ENCODE peak calls at places on chromosomes 3 and 15, in seven cellular contexts. C, O, H, B, P, F and I are unnamed samples.

GRCh38 chr3:114839476-114839875 is 307.6 kb downstream of the ZBTB20 start:
- DNase-seq in P (no peak), C (no peak), B (peak), H (no peak), F (no peak), O (no peak), I (no peak)

GRCh38 chr3:94136133-94136532 is 73.3 kb downstream of the NSUN3 start:
- DNase-seq in C (no peak), O (no peak), H (no peak), B (no peak), P (no peak), F (no peak), I (no peak)

GRCh38 chr3:307182-307581 is 110.6 kb downstream of the CHL1 start:
- DNase-seq in F (no peak), O (no peak), B (no peak), C (no peak), H (no peak), P (no peak), I (no peak)

GRCh38 chr3:9897408-9898372 is 5.0 kb upstream of the IL17RE start:
- DNase-seq in B (peak), C (peak), H (no peak), F (peak), P (peak), O (peak), I (no peak)

GRCh38 chr3:61080737-61081445 is 170.4 kb downstream of the FHIT start:
- DNase-seq in H (no peak), B (no peak), O (no peak), P (no peak), F (no peak), C (no peak), I (no peak)

GRCh38 chr15:34799149-34799824 is 3.9 kb upstream of the ACTC1 start:
- DNase-seq in C (peak), O (no peak), H (peak), F (no peak), B (peak), P (peak), I (no peak)

GRCh38 chr3:164465172-164465571 is 613.1 kb downstream of the SI start:
- DNase-seq in P (no peak), F (no peak), H (no peak), B (peak), O (no peak), C (no peak), I (no peak)

GRCh38 chr3:12342151-12342550 is 53.3 kb downstream of the PPARG start:
- DNase-seq in O (no peak), H (no peak), B (no peak), C (no peak), F (no peak), P (no peak), I (no peak)

GRCh38 chr15:101446527-101447167 is 42.9 kb downstream of the PCSK6 start:
- DNase-seq in O (peak), P (peak), F (no peak), B (no peak), C (no peak), H (no peak), I (no peak)

GRCh38 chr3:111332488-111333095 is 209.4 kb upstream of the CD96 start:
- DNase-seq in B (no peak), F (no peak), C (no peak), O (no peak), H (no peak), P (no peak), I (no peak)

GRCh38 chr3:64056616-64057165 is 33.4 kb upstream of the PSMD6 start:
- DNase-seq in B (no peak), P (no peak), C (no peak), H (no peak), O (no peak), F (no peak), I (no peak)

GRCh38 chr3:9681723-9682081 is 21.9 kb upstream of the CPNE9 start:
- DNase-seq in P (no peak), B (no peak), H (no peak), O (peak), C (peak), F (peak), I (no peak)

GRCh38 chr3:71681224-71681668 is 44.0 kb downstream of the EIF4E3 start:
- DNase-seq in O (peak), B (peak), F (peak), C (peak), P (no peak), H (peak), I (peak)

GRCh38 chr15:77856718-77857346 is 220.7 kb downstream of the TBC1D2B start:
- DNase-seq in B (no peak), C (no peak), O (no peak), P (peak), H (no peak), F (no peak), I (no peak)

GRCh38 chr3:32406481-32407408 is 15.1 kb downstream of the CMTM7 start:
- DNase-seq in B (no peak), H (no peak), O (no peak), F (no peak), C (no peak), P (no peak), I (no peak)

GRCh38 chr3:10248984-10249748 is 907 bp downstream of the TATDN2 start:
- DNase-seq in C (peak), O (no peak), B (peak), H (no peak), P (peak), F (peak), I (peak)

GRCh38 chr3:186570941-186571643 is 572 bp downstream of the DNAJB11 start:
- DNase-seq in P (no peak), H (no peak), F (peak), C (no peak), B (no peak), O (no peak), I (peak)

GRCh38 chr3:49701388-49702077 is 12.2 kb downstream of the RNF123 start:
- DNase-seq in H (no peak), P (no peak), B (no peak), C (no peak), F (no peak), O (peak), I (no peak)

GRCh38 chr3:139830817-139831216 is 104.2 kb upstream of the CLSTN2 start:
- DNase-seq in P (no peak), B (no peak), C (peak), O (no peak), H (peak), F (no peak), I (no peak)

GRCh38 chr3:23002846-23003800 is 200.0 kb upstream of the UBE2E2 start:
- DNase-seq in F (no peak), P (no peak), B (no peak), C (peak), O (no peak), H (no peak), I (no peak)

GRCh38 chr3:41742127-41742526 is 219.8 kb downstream of the ULK4 start:
- DNase-seq in B (no peak), O (no peak), H (no peak), P (no peak), F (no peak), C (no peak), I (no peak)

GRCh38 chr3:127157181-127157828 is 35.6 kb upstream of the PRR23E start:
- DNase-seq in B (no peak), C (no peak), O (no peak), P (no peak), H (no peak), F (peak), I (no peak)

GRCh38 chr3:193572426-193572908 is 17.8 kb upstream of the ATP13A4 start:
- DNase-seq in C (peak), H (no peak), F (peak), O (peak), P (peak), B (peak), I (no peak)

GRCh38 chr3:182501861-182502260 is 291.4 kb upstream of the ATP11B start:
- DNase-seq in O (no peak), H (no peak), B (no peak), C (no peak), F (no peak), P (no peak), I (no peak)

GRCh38 chr15:57340673-57341259 is 35.5 kb upstream of the CGNL1 start:
- DNase-seq in O (peak), B (peak), P (no peak), H (no peak), F (peak), C (peak), I (peak)

GRCh38 chr3:16033889-16034687 is 140.4 kb upstream of the GALNT15 start:
- DNase-seq in P (no peak), O (no peak), B (no peak), H (no peak), F (no peak), C (no peak), I (no peak)

GRCh38 chr3:184255291-184256039 is 5.9 kb downstream of the CAMK2N2 start:
- DNase-seq in C (no peak), P (no peak), H (no peak), O (no peak), F (no peak), B (no peak), I (no peak)

GRCh38 chr15:40591310-40591845 is 2.7 kb upstream of the KNL1 start:
- DNase-seq in C (no peak), H (no peak), O (peak), B (no peak), P (no peak), F (no peak), I (no peak)

GRCh38 chr3:45964139-45964538 is 20.9 kb downstream of the CXCR6 start:
- DNase-seq in F (no peak), H (no peak), B (no peak), P (no peak), C (no peak), O (no peak), I (peak)

GRCh38 chr3:128006061-128006470 is 46.2 kb upstream of the SEC61A1 start:
- DNase-seq in O (no peak), C (no peak), P (no peak), F (no peak), B (no peak), H (no peak), I (no peak)

GRCh38 chr3:14507757-14508504 is 32.2 kb downstream of the GRIP2 start:
- DNase-seq in C (no peak), H (peak), O (no peak), P (no peak), F (no peak), B (no peak), I (no peak)

GRCh38 chr3:38313263-38313662 is 31.2 kb downstream of the SLC22A14 start:
- DNase-seq in O (no peak), F (no peak), P (no peak), H (peak), B (no peak), C (no peak), I (no peak)

GRCh38 chr3:62261800-62262199 is 111.5 kb downstream of the FEZF2 start:
- DNase-seq in F (no peak), P (no peak), C (no peak), O (no peak), H (no peak), B (no peak), I (no peak)

GRCh38 chr15:41965441-41966413 is 6.6 kb downstream of the EHD4 start:
- DNase-seq in C (peak), F (peak), H (peak), O (no peak), P (peak), B (no peak), I (no peak)

GRCh38 chr3:111923095-111923771 is 55.6 kb upstream of the ABHD10 start:
- DNase-seq in C (no peak), F (no peak), B (peak), O (no peak), H (no peak), P (no peak), I (no peak)

GRCh38 chr3:52480768-52481715 is 14.1 kb upstream of the STAB1 start:
- DNase-seq in O (no peak), B (no peak), F (no peak), H (no peak), P (no peak), C (no peak), I (no peak)

GRCh38 chr3:176906046-176906905 is 291.0 kb downstream of the TBL1XR1 start:
- DNase-seq in O (peak), H (no peak), B (peak), C (peak), F (no peak), P (peak), I (no peak)

GRCh38 chr3:110420158-110420641 is 651.4 kb upstream of the NECTIN3 start:
- DNase-seq in P (no peak), O (no peak), H (no peak), B (peak), F (no peak), C (no peak), I (no peak)

GRCh38 chr15:63157891-63158431 is 684 bp upstream of the RPS27L start:
- DNase-seq in O (peak), C (peak), F (peak), P (no peak), B (peak), H (peak), I (peak)

GRCh38 chr3:188827593-188827992 is 344.2 kb upstream of the TPRG1 start:
- DNase-seq in B (no peak), O (no peak), C (no peak), F (no peak), P (no peak), H (no peak), I (no peak)

GRCh38 chr15:70098170-70098460 is 398 bp upstream of the TLE3 start:
- DNase-seq in P (no peak), B (no peak), C (no peak), H (no peak), F (peak), O (no peak), I (no peak)

GRCh38 chr15:70099167-70099965 is 1.6 kb upstream of the TLE3 start:
- DNase-seq in F (peak), C (peak), B (peak), H (peak), P (peak), O (peak), I (peak)

GRCh38 chr15:70099966-70100494 is 2.3 kb upstream of the TLE3 start:
- DNase-seq in B (peak), O (no peak), C (no peak), F (no peak), H (no peak), P (no peak), I (no peak)

GRCh38 chr15:70097337-70098169 is at the start of gene TLE3:
- DNase-seq in O (peak), C (peak), F (peak), H (peak), P (peak), B (peak), I (peak)

GRCh38 chr15:70098461-70099166 is 897 bp upstream of the TLE3 start:
- DNase-seq in P (peak), O (peak), H (peak), C (peak), B (peak), F (peak), I (no peak)
- TF ChIP-seq POLR2A in P (no peak), O (peak), H (no peak), C (peak), B (no peak), F (no peak), I (no peak)

GRCh38 chr15:73994912-73995622 is 551 bp downstream of the PML start:
- DNase-seq in O (no peak), F (peak), B (no peak), P (peak), H (no peak), C (no peak), I (no peak)

GRCh38 chr15:73996939-73997338 is 2.4 kb downstream of the PML start:
- DNase-seq in F (no peak), C (no peak), H (no peak), P (no peak), B (no peak), O (no peak), I (no peak)

GRCh38 chr15:73994419-73994883 is at the start of gene PML:
- DNase-seq in F (peak), H (peak), O (peak), B (peak), C (peak), P (peak), I (peak)

GRCh38 chr15:73996267-73996666 is 1.8 kb downstream of the PML start:
- DNase-seq in O (no peak), F (no peak), B (no peak), H (no peak), P (no peak), C (no peak), I (no peak)

GRCh38 chr15:73997986-73998385 is 3.5 kb downstream of the PML start:
- DNase-seq in B (no peak), F (no peak), P (no peak), C (no peak), O (no peak), H (no peak), I (peak)
- H3K4me3 ChIP-seq in B (no peak), F (no peak), P (no peak), C (no peak), O (no peak), H (no peak), I (no peak)

DNA sequence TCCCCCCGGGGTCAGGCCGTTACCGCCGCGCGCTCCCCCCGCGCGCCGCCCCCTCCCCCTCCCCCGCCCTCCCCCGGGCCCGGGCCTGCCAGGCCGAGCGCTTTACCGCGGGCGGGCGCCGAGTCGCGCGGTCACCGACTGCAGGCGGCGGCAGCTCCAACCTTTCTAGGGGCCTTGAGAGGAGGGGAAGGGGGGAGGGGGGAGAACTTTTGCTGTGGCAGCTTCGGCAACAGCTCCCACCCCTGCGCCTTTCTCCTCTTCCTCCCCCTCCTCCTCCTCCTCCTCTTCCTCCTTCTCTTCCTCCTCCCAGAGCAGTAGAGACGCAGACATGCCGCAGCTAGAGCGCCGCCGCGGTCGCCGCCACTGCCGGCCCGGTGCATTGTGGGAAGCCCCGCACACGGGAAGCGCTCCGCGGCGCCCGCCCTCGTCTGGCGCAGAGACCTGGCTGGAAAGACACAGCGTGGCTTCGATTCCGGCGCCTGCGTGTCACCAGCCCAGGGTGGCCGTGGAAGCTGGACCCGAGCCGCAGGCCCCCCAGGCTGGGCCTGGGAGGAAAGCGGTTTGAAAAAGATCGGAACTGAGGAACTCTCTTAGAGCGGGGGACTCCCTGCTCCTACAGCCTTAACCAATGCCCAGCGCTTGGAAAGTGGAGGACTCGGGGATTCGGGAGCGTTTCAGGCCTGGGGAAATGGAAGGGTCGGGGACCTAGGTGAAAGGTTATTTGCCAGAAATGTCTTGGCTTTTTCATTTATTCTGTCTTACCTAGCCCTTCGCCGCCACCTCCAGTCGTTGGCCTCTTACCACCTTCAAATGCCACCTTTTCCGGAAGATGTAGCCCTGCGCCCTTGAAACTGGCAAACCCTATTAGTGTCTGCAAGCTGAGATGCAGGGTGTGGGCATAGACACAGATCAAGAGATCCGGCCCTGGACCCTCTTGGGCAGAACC is at the start of gene ZNF148:
- DNase-seq in F (peak), H (peak), O (peak), P (peak), C (peak), B (peak), I (peak)
- TF ChIP-seq POLR2A in F (peak), H (peak), O (peak), P (peak), C (peak), B (peak), I (no peak)

GRCh38 chr3:57163751-57164150 is 1.4 kb downstream of the IL17RD start:
- DNase-seq in C (no peak), F (no peak), B (no peak), H (no peak), O (no peak), P (no peak), I (no peak)

GRCh38 chr3:57166660-57167059 is 1.5 kb upstream of the IL17RD start:
- DNase-seq in P (no peak), B (no peak), F (no peak), H (no peak), C (no peak), O (no peak), I (no peak)

GRCh38 chr3:57164606-57165573 is at the start of gene IL17RD:
- DNase-seq in H (peak), P (peak), C (peak), F (peak), O (peak), B (peak), I (peak)

GRCh38 chr3:57164217-57164605 is 942 bp downstream of the IL17RD start:
- DNase-seq in C (peak), O (no peak), F (peak), B (no peak), P (no peak), H (no peak), I (peak)

GRCh38 chr3:57165637-57166036 is 484 bp upstream of the IL17RD start:
- DNase-seq in H (no peak), F (no peak), P (no peak), C (no peak), O (no peak), B (no peak), I (no peak)
- H3K4me3 ChIP-seq in H (no peak), F (no peak), P (no peak), C (no peak), O (peak), B (peak), I (no peak)

DNA sequence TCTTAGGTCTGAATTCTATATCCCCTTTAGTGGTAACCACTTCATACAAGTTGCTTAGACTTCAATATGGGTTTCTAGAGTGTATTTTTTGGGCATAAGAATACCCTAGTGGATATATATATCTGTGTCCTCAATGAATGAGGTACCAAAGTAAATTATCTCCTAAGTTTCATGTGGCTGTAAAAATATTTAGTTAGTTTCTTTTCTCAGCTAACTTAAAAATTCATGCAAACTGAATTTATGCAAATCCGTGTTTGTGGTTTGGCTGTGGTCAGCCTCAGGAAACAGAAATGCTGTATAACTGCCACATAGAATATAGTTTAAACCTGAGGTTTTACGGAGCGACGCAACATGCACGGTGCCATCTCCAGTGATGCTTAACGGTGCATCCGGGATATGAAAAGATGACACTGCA is 80.3 kb downstream of the PEX5L start:
- DNase-seq in H (no peak), O (no peak), F (no peak), B (no peak), P (no peak), C (no peak), I (no peak)
- TF ChIP-seq POLR2A in H (no peak), O (no peak), F (no peak), B (no peak), P (no peak), C (no peak), I (no peak)